ENCODE peak calls at places on chromosomes 2 and 18, in five cellular contexts. T, R, D, M and F are unnamed samples.

GRCh38 chr2:165070089-165070488 is 114.8 kb upstream of the SLC38A11 start:
- DNase-seq in T (no peak), R (no peak), D (no peak), M (no peak), F (no peak)

GRCh38 chr2:45269149-45269793 is 260.0 kb upstream of the SIX2 start:
- DNase-seq in T (no peak), R (no peak), D (no peak), M (no peak), F (no peak)

GRCh38 chr2:46999857-47000678 is 84.5 kb upstream of the MCFD2 start:
- DNase-seq in T (no peak), R (no peak), D (no peak), M (no peak), F (no peak)

GRCh38 chr2:169107645-169108044 is 38.3 kb downstream of the DHRS9 start:
- DNase-seq in T (no peak), R (no peak), D (no peak), M (no peak), F (no peak)

GRCh38 chr18:59228361-59228760 is 8.4 kb downstream of the GRP start:
- DNase-seq in T (no peak), R (no peak), D (no peak), M (no peak), F (no peak)

GRCh38 chr2:1278861-1279260 is 134.4 kb upstream of the TPO start:
- DNase-seq in T (no peak), R (no peak), D (no peak), M (no peak), F (no peak)

GRCh38 chr18:5159080-5159479 is 38.0 kb downstream of the AKAIN1 start:
- DNase-seq in T (no peak), R (no peak), D (no peak), M (no peak), F (no peak)

GRCh38 chr2:58976374-58977055 is 735.4 kb upstream of the FANCL start:
- DNase-seq in T (no peak), R (no peak), D (no peak), M (no peak), F (no peak)

GRCh38 chr18:7417742-7418141 is 149.4 kb upstream of the PTPRM start:
- DNase-seq in T (no peak), R (no peak), D (no peak), M (no peak), F (no peak)

GRCh38 chr2:206241767-206242166 is 32.7 kb upstream of the ZDBF2 start:
- DNase-seq in T (no peak), R (no peak), D (no peak), M (no peak), F (no peak)

GRCh38 chr2:229300814-229301213 is 29.7 kb upstream of the PID1 start:
- DNase-seq in T (no peak), R (no peak), D (no peak), M (no peak), F (no peak)

GRCh38 chr2:24919977-24920812 is at the start of gene ADCY3:
- DNase-seq in T (peak; percentile 60), R (peak; percentile 41), D (peak; percentile 35), M (peak; percentile 49), F (no peak)

GRCh38 chr2:67649331-67650071 is 252.4 kb downstream of the ETAA1 start:
- DNase-seq in T (no peak), R (no peak), D (peak; percentile 58), M (peak; percentile 34), F (no peak)

GRCh38 chr2:216985658-216986141 is 125.8 kb upstream of the TNP1 start:
- DNase-seq in T (peak; percentile 53), R (no peak), D (no peak), M (no peak), F (no peak)

GRCh38 chr18:4400911-4401310 is 54.2 kb downstream of the DLGAP1 start:
- DNase-seq in T (no peak), R (no peak), D (no peak), M (no peak), F (no peak)

GRCh38 chr18:36186461-36187137 is 698 bp upstream of the MOCOS start:
- DNase-seq in T (no peak), R (peak; percentile 78), D (peak; percentile 36), M (peak; percentile 72), F (no peak)

GRCh38 chr2:8408560-8409460 is 273.0 kb upstream of the ID2 start:
- DNase-seq in T (no peak), R (no peak), D (no peak), M (no peak), F (no peak)

GRCh38 chr2:238418196-238418998 is 8.3 kb upstream of the ASB1 start:
- DNase-seq in T (no peak), R (no peak), D (no peak), M (no peak), F (no peak)

GRCh38 chr2:201798252-201798918 is 8.0 kb upstream of the CDK15 start:
- DNase-seq in T (no peak), R (no peak), D (no peak), M (no peak), F (no peak)

GRCh38 chr2:12910431-12910830 is 193.7 kb downstream of the TRIB2 start:
- DNase-seq in T (no peak), R (no peak), D (no peak), M (no peak), F (no peak)

DNA sequence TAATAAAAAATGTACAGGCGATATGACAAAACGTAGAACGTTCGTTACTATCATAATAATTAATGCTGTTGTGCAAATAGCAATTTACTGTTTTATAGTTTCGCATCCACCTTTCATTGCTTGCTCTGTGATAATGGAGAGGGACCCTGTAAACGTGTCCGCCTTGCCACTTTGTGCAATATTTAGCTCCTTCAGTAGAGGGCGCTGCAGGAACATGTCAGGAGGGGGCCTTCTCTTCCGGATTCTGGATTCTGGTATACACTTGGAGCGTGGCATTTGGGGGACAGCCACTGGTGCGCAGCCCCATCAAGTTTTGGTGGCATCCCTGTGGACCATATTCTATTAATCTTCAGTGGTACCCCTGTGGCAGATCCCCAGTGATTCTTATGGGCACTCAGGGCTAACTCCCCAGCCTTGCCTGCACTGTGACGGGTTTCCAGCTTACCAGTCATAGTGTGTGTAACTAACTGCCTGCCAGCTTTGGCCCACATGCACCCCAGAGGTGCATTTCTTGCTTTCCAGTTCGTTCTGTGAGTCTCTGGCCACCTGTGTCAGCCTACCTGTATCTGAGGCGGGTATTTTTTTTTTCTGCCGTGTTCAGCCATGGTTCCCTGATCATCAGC is 140.3 kb downstream of the CYRIA start:
- DNase-seq in T (peak; percentile 88), R (no peak), D (no peak), M (no peak), F (no peak)
- TF ChIP-seq CTCF in T (peak; percentile 82), R (peak; percentile 40), D (peak; percentile 45), M (peak; percentile 48), F (no peak)

DNA sequence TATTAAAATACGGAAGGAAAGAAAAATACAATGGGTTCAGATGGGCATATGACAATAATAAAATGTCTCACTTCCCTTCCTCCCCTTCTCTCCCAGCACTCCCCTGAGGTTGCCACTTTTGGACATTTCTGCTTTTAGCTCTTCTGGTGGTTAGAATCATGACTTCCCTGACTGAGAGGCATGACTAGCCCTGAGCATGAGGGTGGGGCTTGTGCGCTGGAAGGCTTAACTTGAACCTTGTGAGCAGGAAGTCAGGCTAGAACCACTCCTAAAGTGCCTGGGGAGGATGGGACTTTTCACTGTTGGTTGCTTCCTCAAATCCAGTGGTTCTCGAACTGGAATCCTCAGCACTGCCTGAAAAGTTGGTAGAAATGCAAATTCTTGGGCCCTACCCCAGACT is 19.7 kb upstream of the ARHGAP25 start:
- DNase-seq in T (no peak), R (peak; percentile 85), D (peak; percentile 49), M (peak; percentile 87), F (no peak)
- H3K4me3 ChIP-seq in T (no peak overlapping the region), R (no peak overlapping the region), D (no peak overlapping the region), M (no peak overlapping the region), F (no peak overlapping the region)

GRCh38 chr18:40179647-40180175 is 1775.3 kb upstream of the PIK3C3 start:
- DNase-seq in T (no peak), R (no peak), D (no peak), M (no peak), F (no peak)
- H3K27ac ChIP-seq in T (no peak overlapping the region), R (no peak overlapping the region), D (no peak overlapping the region), M (no peak overlapping the region), F (no peak overlapping the region)

DNA sequence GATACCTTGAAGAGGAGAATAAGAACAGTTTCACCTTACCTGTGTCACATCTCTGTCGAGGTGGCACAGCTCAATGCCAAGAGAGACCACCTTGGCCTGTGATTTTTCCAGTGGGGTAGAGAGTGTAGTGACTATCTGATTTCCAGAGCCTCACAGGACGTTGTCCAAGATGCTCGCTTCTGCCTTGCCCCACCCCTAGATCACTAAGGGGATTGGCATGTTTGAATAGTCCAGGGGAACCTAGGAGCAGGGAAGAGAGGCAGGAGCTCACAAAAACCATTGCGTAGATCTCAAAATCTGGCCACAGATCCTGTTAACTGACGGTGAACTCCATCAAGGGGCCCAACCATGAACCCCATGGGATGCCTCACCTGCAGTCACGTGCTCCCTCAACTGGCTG is 24.2 kb downstream of the TMEM178A start:
- DNase-seq in T (no peak), R (no peak), D (no peak), M (no peak), F (no peak)
- TF ChIP-seq CTCF in T (no peak), R (no peak), D (no peak), M (no peak), F (no peak)

GRCh38 chr2:105858868-105859693 is 114.4 kb downstream of the NCK2 start:
- DNase-seq in T (no peak), R (no peak), D (no peak), M (no peak), F (no peak)

GRCh38 chr2:105857076-105857740 is 112.5 kb downstream of the NCK2 start:
- DNase-seq in T (no peak), R (no peak), D (no peak), M (no peak), F (no peak)

GRCh38 chr2:105860567-105860966 is 115.9 kb downstream of the NCK2 start:
- DNase-seq in T (no peak), R (no peak), D (no peak), M (no peak), F (no peak)

GRCh38 chr2:105861198-105861597 is 116.5 kb downstream of the NCK2 start:
- DNase-seq in T (no peak), R (no peak), D (no peak), M (no peak), F (no peak)

DNA sequence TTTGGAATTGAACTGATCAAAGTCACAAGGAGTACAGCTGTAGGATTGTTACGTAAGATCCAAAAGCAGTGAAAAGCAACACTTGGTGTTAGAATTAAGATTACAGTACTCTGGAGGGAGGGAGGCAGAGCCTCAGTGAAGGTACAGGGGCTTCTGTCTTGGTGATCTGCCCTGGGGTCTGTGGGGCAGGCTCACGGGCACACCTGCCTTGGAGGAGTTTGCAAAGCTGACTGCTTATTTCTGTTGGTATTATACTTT is 114.9 kb downstream of the NCK2 start:
- DNase-seq in T (no peak), R (no peak), D (no peak), M (no peak), F (no peak)
- H3K4me3 ChIP-seq in T (no peak overlapping the region), R (no peak overlapping the region), D (no peak overlapping the region), M (no peak overlapping the region), F (no peak overlapping the region)

DNA sequence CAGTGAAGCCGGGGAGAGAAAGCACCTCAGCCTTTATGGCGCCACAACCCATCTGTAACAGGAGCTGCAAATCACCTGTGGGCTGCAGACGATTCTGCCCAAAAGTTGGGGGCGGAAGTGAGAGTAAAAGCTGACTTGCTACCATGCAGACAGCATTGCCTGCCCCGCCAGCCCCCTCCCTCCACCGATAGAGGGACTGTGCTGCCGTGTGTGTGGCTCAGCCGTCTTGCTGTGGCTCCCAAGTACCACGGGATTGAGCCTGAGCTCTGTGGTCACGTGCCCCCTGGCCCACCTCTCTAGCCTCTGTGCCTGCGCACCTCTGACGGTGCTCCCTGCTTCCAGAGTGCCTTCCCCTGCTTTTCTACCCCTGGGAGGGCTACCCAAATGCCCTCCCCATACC is 79.6 kb downstream of the GLI2 start:
- DNase-seq in T (no peak), R (no peak), D (no peak), M (no peak), F (no peak)
- H3K27ac ChIP-seq in T (no peak overlapping the region), R (no peak overlapping the region), D (no peak overlapping the region), M (no peak overlapping the region), F (no peak overlapping the region)

GRCh38 chr2:74051504-74051903 is 66.8 kb downstream of the TET3 start:
- DNase-seq in T (no peak), R (no peak), D (no peak), M (no peak), F (no peak)
- TF ChIP-seq CTCF in T (no peak), R (no peak), D (no peak), M (no peak), F (no peak)